ENCODE peak calls at places on chromosome 19, in four cellular contexts. W is left lung, Z is esophagus squamous epithelium, B is PC-3. R is an unnamed sample.
A peak's percentile ranks its signal among the peaks of the same experiment; 100 is the strongest.

GRCh38 chr19:871446-872265 is 12.2 kb downstream of the CFD start:
- DNase-seq in W (no peak), Z (no peak), B (no peak), R (no peak)

GRCh38 chr19:35213678-35214632 is 14.6 kb downstream of the FAM187B start:
- DNase-seq in B (peak; percentile 92), W (no peak), Z (peak; percentile 70), R (peak; percentile 75)

GRCh38 chr19:3784607-3785463 is 1.3 kb downstream of the MATK start:
- DNase-seq in B (peak; percentile 29), W (peak; percentile 77), Z (no peak), R (no peak)

GRCh38 chr19:8445488-8446001 is 770 bp downstream of the HNRNPM start:
- DNase-seq in B (peak; percentile 46), Z (no peak), W (peak; percentile 92), R (peak; percentile 66)

GRCh38 chr19:31875550-31875949 is 469.9 kb upstream of the ZNF507 start:
- DNase-seq in W (no peak), Z (no peak), B (no peak), R (peak; percentile 3)

GRCh38 chr19:8361921-8362793 is 1.8 kb upstream of the ANGPTL4 start:
- DNase-seq in W (peak; percentile 91), B (peak; percentile 100), Z (no peak), R (no peak)

GRCh38 chr19:4455742-4456565 is 1.6 kb downstream of the UBXN6 start:
- DNase-seq in W (no peak), B (peak; percentile 41), Z (no peak), R (no peak)

GRCh38 chr19:31518216-31518615 is 169.0 kb upstream of the TSHZ3 start:
- DNase-seq in B (no peak), Z (no peak), W (no peak), R (no peak)

GRCh38 chr19:48249502-48250014 is 6.2 kb downstream of the CARD8 start:
- DNase-seq in W (no peak), B (no peak), Z (no peak), R (peak; percentile 76)

GRCh38 chr19:29672933-29673336 is 7.7 kb downstream of the PLEKHF1 start:
- DNase-seq in B (no peak), W (peak; percentile 34), Z (no peak), R (peak; percentile 71)

GRCh38 chr19:31783592-31783991 is 434.4 kb upstream of the TSHZ3 start:
- DNase-seq in Z (no peak), W (peak; percentile 75), B (no peak), R (no peak)

GRCh38 chr19:2491130-2491801 is 15.3 kb downstream of the GADD45B start:
- DNase-seq in Z (no peak), B (peak; percentile 93), W (peak; percentile 93), R (peak; percentile 66)

GRCh38 chr19:1474765-1475351 is 4.2 kb downstream of the C19orf25 start:
- DNase-seq in W (peak; percentile 67), B (no peak), Z (no peak), R (peak; percentile 18)

GRCh38 chr19:19488875-19489690 is 26.3 kb downstream of the TSSK6 start:
- DNase-seq in W (peak; percentile 88), Z (peak; percentile 70), B (peak; percentile 72), R (peak; percentile 75)

GRCh38 chr19:29845576-29846176 is 33.9 kb downstream of the CCNE1 start:
- DNase-seq in B (no peak), Z (no peak), W (no peak), R (no peak)

GRCh38 chr19:39850892-39851291 is 4.7 kb upstream of the FBL start:
- DNase-seq in B (peak; percentile 60), W (no peak), Z (no peak), R (no peak)

GRCh38 chr19:45323671-45324081 is 1.0 kb upstream of the CKM start:
- DNase-seq in W (no peak), Z (no peak), B (no peak), R (no peak)

GRCh38 chr19:41904118-41904870 is 21.3 kb downstream of the ARHGEF1 start:
- DNase-seq in W (peak; percentile 87), B (peak; percentile 81), Z (no peak), R (no peak)

GRCh38 chr19:1756264-1756663 is 3.0 kb downstream of the ONECUT3 start:
- DNase-seq in W (peak; percentile 43), B (peak; percentile 42), Z (no peak), R (no peak)

GRCh38 chr19:40453151-40453735 is 9.1 kb upstream of the SERTAD3 start:
- DNase-seq in Z (no peak), W (no peak), B (no peak), R (no peak)

GRCh38 chr19:35236638-35237400 is 8.3 kb upstream of the FAM187B start:
- DNase-seq in B (peak; percentile 7), Z (no peak), W (no peak), R (no peak)

GRCh38 chr19:44756089-44756562 is 7.6 kb downstream of the BCL3 start:
- DNase-seq in Z (no peak), W (no peak), B (no peak), R (no peak)

GRCh38 chr19:41864374-41864773 is 4.3 kb downstream of the RPS19 start:
- DNase-seq in Z (no peak), W (no peak), B (no peak), R (no peak)

GRCh38 chr19:23978068-23978467 is 63.4 kb downstream of the ZNF726 start:
- DNase-seq in B (no peak), Z (no peak), W (no peak), R (no peak)

GRCh38 chr19:32333227-32333626 is 12.2 kb upstream of the ZNF507 start:
- DNase-seq in B (no peak), Z (no peak), W (no peak), R (no peak)

GRCh38 chr19:16661480-16662034 is 618 bp downstream of the TMEM38A start:
- DNase-seq in Z (no peak), W (peak; percentile 83), B (no peak), R (peak; percentile 71)

GRCh38 chr19:1483067-1483978 is 4.3 kb upstream of the C19orf25 start:
- DNase-seq in W (peak; percentile 78), Z (no peak), B (no peak), R (peak; percentile 15)

GRCh38 chr19:15195987-15196682 is 4.7 kb downstream of the NOTCH3 start:
- DNase-seq in W (peak; percentile 92), Z (no peak), B (peak; percentile 96), R (no peak)

GRCh38 chr19:1161716-1162115 is 12.4 kb downstream of the SBNO2 start:
- DNase-seq in W (peak; percentile 81), B (no peak), Z (no peak), R (no peak)

GRCh38 chr19:31586282-31586681 is 237.0 kb upstream of the TSHZ3 start:
- DNase-seq in W (no peak), B (no peak), Z (no peak), R (no peak)

GRCh38 chr19:4043966-4044365 is 22.7 kb downstream of the ZBTB7A start:
- DNase-seq in W (peak; percentile 68), B (no peak), Z (no peak), R (peak; percentile 5)

GRCh38 chr19:48122421-48122820 is 11.8 kb upstream of the PLA2G4C start:
- DNase-seq in W (no peak), B (no peak), Z (no peak), R (no peak)

GRCh38 chr19:12946092-12946845 is 607 bp downstream of the RAD23A start:
- DNase-seq in Z (no peak), W (peak; percentile 92), B (peak; percentile 82), R (peak; percentile 78)

GRCh38 chr19:18353378-18354005 is 13.1 kb downstream of the PGPEP1 start:
- DNase-seq in Z (no peak), B (no peak), W (no peak), R (no peak)
- H3K36me3 ChIP-seq in Z (no peaks in the 10 kb centered on the region), B (no peaks in the 10 kb centered on the region), W (peaks cover 37% of the 10 kb centered on the region), R (peaks cover 16% of the 10 kb centered on the region)

GRCh38 chr19:28644261-28644660 is 568.7 kb downstream of the UQCRFS1 start:
- DNase-seq in W (no peak), B (no peak), Z (no peak), R (no peak)

GRCh38 chr19:28642787-28643186 is 570.2 kb downstream of the UQCRFS1 start:
- DNase-seq in W (no peak), Z (no peak), B (no peak), R (no peak)

GRCh38 chr19:28643284-28643683 is 569.7 kb downstream of the UQCRFS1 start:
- DNase-seq in W (no peak), B (no peak), Z (no peak), R (no peak)

GRCh38 chr19:28640506-28640905 is 572.4 kb downstream of the UQCRFS1 start:
- DNase-seq in W (no peak), B (no peak), Z (no peak), R (no peak)

DNA sequence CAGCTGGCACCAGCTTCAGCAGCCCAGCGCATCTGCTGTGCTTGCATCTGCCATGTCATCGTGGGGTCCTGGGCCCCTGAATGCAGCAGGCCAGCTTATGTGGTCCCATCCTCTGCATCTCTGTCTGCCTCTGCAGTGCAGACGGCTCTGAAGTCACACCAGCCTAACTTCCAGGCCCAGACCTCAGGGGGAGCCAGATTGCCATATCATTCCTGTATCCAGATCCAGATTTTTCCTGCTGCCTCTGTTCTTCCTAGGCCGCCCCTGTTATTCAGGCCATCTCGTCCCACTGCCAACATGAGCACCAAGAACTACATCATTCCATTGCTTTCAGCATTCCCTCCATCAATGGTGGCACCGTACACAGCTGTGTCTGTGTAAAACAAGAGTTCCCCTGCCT is 571.6 kb downstream of the UQCRFS1 start:
- DNase-seq in W (no peak), Z (no peak), B (no peak), R (no peak)
- TF ChIP-seq CTCF in W (no peak), Z (no peak), B (no peak), R (no peak)

GRCh38 chr19:11198175-11198534 is 810 bp upstream of the KANK2 start:
- DNase-seq in W (no peak), B (no peak), Z (no peak), R (no peak)
- H3K4me3 ChIP-seq in W (no peak overlapping the region), B (peak overlapping the region; percentile 98), Z (no peak overlapping the region), R (no peak overlapping the region)

GRCh38 chr19:5607318-5608270 is 15.0 kb downstream of the SAFB2 start:
- DNase-seq in Z (no peak), B (peak; percentile 56), W (no peak), R (no peak)

GRCh38 chr19:5608271-5608666 is 14.3 kb downstream of the SAFB2 start:
- DNase-seq in Z (no peak), W (no peak), B (peak; percentile 84), R (no peak)

GRCh38 chr19:5609881-5610280 is 12.7 kb downstream of the SAFB2 start:
- DNase-seq in W (no peak), Z (no peak), B (no peak), R (no peak)

GRCh38 chr19:5603626-5604025 is 18.9 kb downstream of the SAFB2 start:
- DNase-seq in Z (no peak), W (no peak), B (no peak), R (no peak)

GRCh38 chr19:5605362-5605761 is 17.2 kb downstream of the SAFB2 start:
- DNase-seq in W (no peak), B (no peak), Z (no peak), R (no peak)
- H3K36me3 ChIP-seq in W (peaks cover 100% of the 10 kb centered on the region), B (peaks cover 80% of the 10 kb centered on the region), Z (peaks cover 75% of the 10 kb centered on the region), R (peaks cover 33% of the 10 kb centered on the region)

DNA sequence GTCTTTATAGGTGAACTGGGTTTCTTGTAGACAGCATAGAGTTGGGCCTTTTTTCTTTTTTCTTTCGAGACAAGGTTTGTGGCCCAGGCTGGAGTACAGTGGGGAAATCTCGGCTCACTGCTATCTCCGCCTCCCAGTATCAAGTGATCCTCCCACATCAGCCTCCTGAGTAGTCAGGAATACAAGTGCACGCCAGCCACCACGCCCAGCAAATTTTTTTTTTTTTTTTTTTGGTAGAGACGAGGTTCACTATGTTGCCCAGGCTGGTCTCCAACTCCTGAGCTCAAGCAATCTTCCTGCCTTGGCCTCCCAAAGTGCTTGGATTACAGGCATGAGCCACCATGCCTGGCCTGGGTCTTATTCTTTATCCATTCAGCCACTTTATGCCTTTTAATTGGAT is 5.1 kb upstream of the CALM3 start:
- DNase-seq in Z (no peak), W (no peak), B (no peak), R (no peak)
- TF ChIP-seq CTCF in Z (no peak), W (no peak), B (no peak), R (no peak)